ENCODE peak calls at places on chromosomes 12 and 14, in nine cellular contexts. I, Y, O, V, Q, A, H, P and W are unnamed samples.
A peak's percentile ranks its signal among the peaks of the same experiment; 100 is the strongest.

GRCh38 chr12:29552324-29552927 is 54.9 kb upstream of the OVCH1 start:
- DNase-seq in I (peak; percentile 58), Y (peak; percentile 61), O (peak; percentile 93), V (peak; percentile 74), Q (peak; percentile 74), A (peak; percentile 22), H (peak; percentile 70), P (peak; percentile 65), W (peak; percentile 83)

GRCh38 chr14:23344481-23344880 is 8.2 kb downstream of the SLC22A17 start:
- DNase-seq in I (no peak), Y (no peak), O (peak; percentile 10), V (no peak), Q (no peak), A (no peak), H (no peak), P (no peak), W (no peak)

GRCh38 chr12:47397664-47398281 is 308.1 kb downstream of the RPAP3 start:
- DNase-seq in I (no peak), Y (peak; percentile 76), O (no peak), V (no peak), Q (no peak), A (peak; percentile 34), H (peak; percentile 20), P (no peak), W (peak; percentile 94)

GRCh38 chr12:120862664-120863063 is 41.5 kb downstream of the SPPL3 start:
- DNase-seq in I (no peak), Y (no peak), O (no peak), V (no peak), Q (no peak), A (no peak), H (no peak), P (no peak), W (no peak)

GRCh38 chr14:64756712-64757111 is 52.5 kb downstream of the PLEKHG3 start:
- DNase-seq in I (no peak), Y (no peak), O (no peak), V (no peak), Q (no peak), A (no peak), H (no peak), P (peak; percentile 12), W (no peak)

GRCh38 chr12:5586201-5586600 is 154.3 kb downstream of the NTF3 start:
- DNase-seq in I (no peak), Y (peak; percentile 71), O (no peak), V (no peak), Q (no peak), A (no peak), H (peak; percentile 23), P (no peak), W (peak; percentile 15)

GRCh38 chr14:32896979-32897723 is 41.5 kb upstream of the NPAS3 start:
- DNase-seq in I (no peak), Y (peak; percentile 7), O (no peak), V (no peak), Q (no peak), A (no peak), H (no peak), P (no peak), W (peak; percentile 53)

GRCh38 chr14:84254205-84254788 is 1275.6 kb upstream of the FLRT2 start:
- DNase-seq in I (no peak), Y (no peak), O (peak; percentile 86), V (no peak), Q (no peak), A (no peak), H (peak; percentile 92), P (no peak), W (no peak)

GRCh38 chr12:11059041-11059440 is 3.1 kb downstream of the TAS2R46 start:
- DNase-seq in I (no peak), Y (no peak), O (no peak), V (no peak), Q (no peak), A (no peak), H (no peak), P (no peak), W (no peak)

GRCh38 chr14:101705733-101706508 is 55.6 kb upstream of the PPP2R5C start:
- DNase-seq in I (peak; percentile 67), Y (no peak), O (peak; percentile 86), V (peak; percentile 82), Q (peak; percentile 76), A (no peak), H (peak; percentile 66), P (peak; percentile 36), W (peak; percentile 21)

DNA sequence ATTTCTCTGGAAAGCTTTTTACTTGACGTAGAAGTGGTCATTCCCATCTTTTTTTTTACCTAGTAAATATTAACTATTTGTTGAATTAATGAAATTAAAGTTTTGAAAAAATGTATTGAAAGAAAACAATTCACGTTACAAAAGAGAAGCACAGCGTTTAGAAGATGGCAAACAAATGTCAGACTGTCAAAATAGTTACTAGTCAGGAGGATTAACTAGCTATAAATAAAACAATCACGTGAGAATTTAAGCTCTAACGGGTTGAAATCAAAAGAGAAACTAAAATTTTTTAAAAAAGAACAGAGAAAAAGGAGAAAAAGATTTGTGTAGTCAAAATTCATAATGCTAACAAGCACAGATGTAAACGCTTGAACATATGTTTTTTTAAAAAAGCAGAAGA is 26.4 kb downstream of the DDHD1 start:
- DNase-seq in I (no peak), Y (no peak), O (no peak), V (no peak), Q (no peak), A (no peak), H (no peak), P (no peak), W (no peak)
- H3K27ac ChIP-seq in I (no peak overlapping the region), Y (peak overlapping the region; percentile 57), O (no peak overlapping the region), V (peak overlapping the region; percentile 3), Q (no peak overlapping the region), A (no peak overlapping the region), H (no peak overlapping the region), P (no peak overlapping the region), W (no peak overlapping the region)

DNA sequence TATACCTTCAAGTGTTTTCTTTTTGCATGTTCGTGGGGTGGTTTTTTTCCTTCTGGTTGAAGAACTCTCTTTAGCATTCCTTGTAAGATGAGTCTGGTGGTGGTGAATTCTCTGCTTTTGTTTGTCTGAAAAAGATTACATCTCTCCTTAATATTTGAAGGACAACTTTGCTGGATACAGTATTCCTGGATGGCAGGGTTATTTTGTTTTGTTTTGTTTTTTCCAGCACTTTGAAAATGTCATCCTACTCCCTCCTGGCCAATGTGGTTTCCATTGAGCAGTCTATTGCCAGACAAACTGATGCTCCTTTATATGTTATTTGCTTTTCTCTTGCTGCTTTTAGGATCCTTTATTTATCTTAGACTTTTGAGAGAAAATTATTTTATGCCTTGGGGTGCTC is 43.2 kb upstream of the ZFP36L1 start:
- DNase-seq in I (no peak), Y (no peak), O (no peak), V (no peak), Q (no peak), A (no peak), H (no peak), P (no peak), W (no peak)
- TF ChIP-seq CTCF in I (no peak), Y (no peak), O (no peak), V (no peak), Q (no peak), A (no peak), H (no peak), P (no peak), W (no peak)

GRCh38 chr14:56107615-56108014 is 10.6 kb upstream of the PELI2 start:
- DNase-seq in I (no peak), Y (no peak), O (no peak), V (no peak), Q (no peak), A (no peak), H (no peak), P (no peak), W (no peak)
- H3K27ac ChIP-seq in I (no peak overlapping the region), Y (no peak overlapping the region), O (no peak overlapping the region), V (no peak overlapping the region), Q (no peak overlapping the region), A (no peak overlapping the region), H (no peak overlapping the region), P (no peak overlapping the region), W (no peak overlapping the region)

DNA sequence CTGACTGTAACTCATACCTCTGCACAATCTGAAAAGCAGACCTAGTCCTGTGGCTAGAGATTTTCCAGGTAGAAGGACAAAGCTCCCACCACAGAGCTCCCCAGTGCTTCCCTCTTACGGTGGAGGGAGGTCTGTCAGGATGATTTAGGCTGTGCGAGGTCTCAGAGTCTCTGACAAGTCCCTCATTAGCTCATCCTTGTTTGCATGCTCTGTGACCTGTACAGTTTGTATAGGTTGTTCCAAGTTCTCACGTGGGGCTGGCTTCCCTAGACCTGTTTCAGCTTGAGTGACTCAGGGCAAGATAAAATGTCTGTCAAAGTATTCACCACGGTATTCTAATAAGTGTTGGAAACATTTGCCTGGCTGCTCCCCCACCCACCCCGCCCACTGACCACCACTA is 34.8 kb downstream of the ASCL1 start:
- DNase-seq in I (no peak), Y (no peak), O (no peak), V (no peak), Q (no peak), A (no peak), H (no peak), P (no peak), W (no peak)
- TF ChIP-seq CTCF in I (no peak), Y (no peak), O (peak; percentile 31), V (no peak), Q (no peak), A (no peak), H (peak; percentile 9), P (no peak), W (no peak)

DNA sequence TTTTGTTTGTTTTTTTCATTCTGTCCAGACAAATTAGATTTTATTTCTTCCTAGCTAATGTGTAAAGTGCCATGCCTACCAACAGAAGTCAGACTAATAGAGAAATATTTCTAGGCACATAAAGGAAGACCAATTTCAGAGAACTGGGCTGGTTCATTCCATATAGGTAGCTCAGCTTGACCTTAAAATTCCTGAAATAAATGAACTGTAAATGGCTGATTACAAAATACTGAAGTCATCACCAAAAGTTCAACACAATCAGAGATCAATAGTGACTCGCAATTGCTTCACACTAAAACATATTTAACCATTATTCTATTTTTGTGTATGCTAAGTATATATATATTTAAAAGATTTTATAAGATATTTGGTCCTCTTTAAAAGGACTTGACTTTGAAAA is 34.2 kb downstream of the PTPRB start:
- DNase-seq in I (no peak), Y (peak; percentile 81), O (no peak), V (no peak), Q (no peak), A (no peak), H (no peak), P (no peak), W (peak; percentile 60)
- H3K27ac ChIP-seq in I (no peak overlapping the region), Y (no peak overlapping the region), O (no peak overlapping the region), V (no peak overlapping the region), Q (no peak overlapping the region), A (no peak overlapping the region), H (no peak overlapping the region), P (no peak overlapping the region), W (no peak overlapping the region)